ENCODE peak calls at places on chromosomes 11 and 22, in nine cellular contexts. W is body of pancreas, A is cardiac muscle cell, C is psoas muscle, G is neuronal stem cell, S is tibial nerve, U is BJ, O is stomach, Z is Caco-2. M is an unnamed sample. For H3K27me3, the result is how much of the 10 kb centered on the place peaks cover.

GRCh38 chr11:84232511-84232910 is 946.3 kb upstream of the CCDC90B start:
- DNase-seq in W (no peak), A (no peak), C (no peak), G (no peak), S (no peak), U (no peak), O (no peak), Z (no peak), M (no peak)

GRCh38 chr11:118353084-118353710 is 6.2 kb upstream of the UBE4A start:
- DNase-seq in W (no peak), A (peak), C (no peak), G (no peak), S (no peak), U (no peak), O (no peak), Z (no peak), M (no peak)

GRCh38 chr11:95917188-95918036 is 6.5 kb downstream of the MTMR2 start:
- DNase-seq in W (no peak), A (no peak), C (no peak), G (no peak), S (no peak), U (no peak), O (no peak), Z (no peak), M (no peak)

GRCh38 chr11:123653997-123654565 is 343 bp downstream of the SCN3B start:
- DNase-seq in W (peak), A (peak), C (peak), G (peak), S (no peak), U (no peak), O (peak), Z (peak), M (peak)

GRCh38 chr11:73221451-73221850 is 3.4 kb downstream of the P2RY2 start:
- DNase-seq in W (no peak), A (no peak), C (no peak), G (no peak), S (no peak), U (no peak), O (no peak), Z (peak), M (no peak)

GRCh38 chr11:130677486-130678153 is 229.2 kb downstream of the ADAMTS15 start:
- DNase-seq in W (peak), A (peak), C (no peak), G (no peak), S (no peak), U (peak), O (no peak), Z (peak), M (no peak)

GRCh38 chr11:76069061-76069460 is 137.2 kb downstream of the WNT11 start:
- DNase-seq in W (no peak), A (peak), C (no peak), G (no peak), S (no peak), U (no peak), O (no peak), Z (no peak), M (peak)

GRCh38 chr11:121790435-121790834 is 325.6 kb downstream of the BLID start:
- DNase-seq in W (no peak), A (no peak), C (no peak), G (no peak), S (no peak), U (no peak), O (no peak), Z (no peak), M (no peak)

GRCh38 chr11:93568726-93569125 is 25.5 kb upstream of the SMCO4 start:
- DNase-seq in W (no peak), A (no peak), C (no peak), G (no peak), S (no peak), U (no peak), O (no peak), Z (no peak), M (no peak)

DNA sequence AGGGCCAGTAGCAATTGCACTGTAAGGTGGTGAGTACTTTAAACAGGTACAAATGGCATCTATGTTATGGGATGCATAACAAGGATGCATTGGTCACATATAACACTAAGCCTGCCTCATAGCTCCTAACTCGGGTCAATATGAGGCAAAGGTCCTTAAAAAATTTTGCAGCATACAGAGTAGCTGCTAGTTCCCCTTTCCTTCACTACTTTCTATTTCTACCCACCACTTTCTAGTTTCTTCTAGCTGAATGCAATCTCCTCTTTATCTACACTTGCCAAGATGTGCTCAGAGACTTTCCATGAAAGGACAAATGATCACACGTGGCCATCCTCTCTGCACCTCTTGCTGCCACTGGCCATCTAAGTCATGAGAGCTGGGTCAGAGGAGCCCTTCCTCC is 9.8 kb downstream of the OR51F2 start:
- DNase-seq in W (no peak), A (no peak), C (no peak), G (no peak), S (no peak), U (no peak), O (no peak), Z (no peak), M (no peak)
- H3K27me3 ChIP-seq in W (under half), A (under half), C (under half), G (under half), S (under half), U (under half), O (under half), Z (under half), M (under half)

DNA sequence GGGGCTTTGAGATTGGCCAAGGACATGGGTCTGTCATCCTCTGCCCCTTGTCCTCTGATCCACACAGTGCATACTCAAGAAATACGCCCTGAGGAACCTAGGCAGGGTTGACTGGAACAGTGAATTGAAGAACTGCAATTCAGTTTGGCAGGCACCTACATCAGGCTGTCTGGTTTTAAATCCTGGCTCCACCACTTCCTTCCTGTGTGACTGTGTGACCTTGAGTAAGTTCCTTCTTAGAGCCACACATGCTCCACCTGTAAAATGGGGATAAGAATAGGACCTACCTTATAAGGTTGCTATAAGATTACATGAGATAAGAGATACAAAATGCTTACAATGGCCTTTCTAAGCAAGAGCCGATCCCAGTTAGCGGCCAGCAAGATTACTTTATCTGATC is 15.8 kb upstream of the TCF20 start:
- DNase-seq in W (no peak), A (no peak), C (no peak), G (no peak), S (no peak), U (no peak), O (no peak), Z (no peak), M (no peak)
- H3K27me3 ChIP-seq in W (under half), A (under half), C (under half), G (under half), S (under half), U (under half), O (under half), Z (under half), M (under half)

GRCh38 chr11:2755071-2755470 is 55.3 kb upstream of the KCNQ1OT1 start:
- DNase-seq in W (peak), A (no peak), C (no peak), G (no peak), S (no peak), U (no peak), O (no peak), Z (no peak), M (no peak)
- H3K27me3 ChIP-seq in W (under half), A (under half), C (under half), G (under half), S (under half), U (under half), O (under half), Z (under half), M (under half)

GRCh38 chr22:43844560-43845545 is 17.5 kb downstream of the SULT4A1 start:
- DNase-seq in W (no peak), A (no peak), C (no peak), G (no peak), S (no peak), U (no peak), O (no peak), Z (no peak), M (no peak)
- H3K27me3 ChIP-seq in W (under half), A (under half), C (under half), G (under half), S (under half), U (under half), O (under half), Z (under half), M (under half)

GRCh38 chr22:47616396-47617020 is 854.1 kb downstream of the TBC1D22A start:
- DNase-seq in W (no peak), A (no peak), C (no peak), G (no peak), S (no peak), U (no peak), O (peak), Z (peak), M (no peak)

GRCh38 chr22:47618180-47618579 is 855.7 kb downstream of the TBC1D22A start:
- DNase-seq in W (no peak), A (no peak), C (no peak), G (no peak), S (no peak), U (no peak), O (peak), Z (peak), M (no peak)

GRCh38 chr22:47615051-47615450 is 852.6 kb downstream of the TBC1D22A start:
- DNase-seq in W (no peak), A (no peak), C (no peak), G (no peak), S (no peak), U (no peak), O (no peak), Z (no peak), M (no peak)

GRCh38 chr22:47618611-47619010 is 856.2 kb downstream of the TBC1D22A start:
- DNase-seq in W (no peak), A (no peak), C (no peak), G (no peak), S (no peak), U (no peak), O (no peak), Z (peak), M (no peak)

DNA sequence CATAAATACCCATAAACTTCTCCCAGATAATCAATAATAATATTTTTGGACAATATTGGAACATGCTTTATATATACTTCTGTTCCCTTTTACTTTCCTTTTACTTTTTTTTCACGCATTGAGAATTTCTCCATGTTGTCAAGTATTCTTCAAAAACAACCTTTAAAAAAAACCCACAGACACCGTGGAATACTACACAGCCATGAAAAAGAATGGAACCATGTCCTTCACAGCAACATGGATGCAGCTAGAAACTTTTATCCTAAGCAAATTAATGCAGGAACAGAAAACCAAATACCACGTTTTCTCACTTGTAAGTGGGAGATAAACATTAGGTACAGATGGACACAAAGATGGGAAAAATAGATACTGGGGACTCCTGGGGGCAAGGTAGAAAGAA is 854.7 kb downstream of the TBC1D22A start:
- DNase-seq in W (no peak), A (no peak), C (no peak), G (no peak), S (no peak), U (no peak), O (no peak), Z (no peak), M (no peak)
- H3K27me3 ChIP-seq in W (under half), A (under half), C (under half), G (under half), S (under half), U (under half), O (under half), Z (under half), M (under half)

M was measured in lung.